ENCODE peak calls at places on chromosome X, in seven cellular contexts. D, A, R, Y, J, W and T are unnamed samples.

GRCh38 chrX:24371391-24371972 is 11.0 kb downstream of the SUPT20HL1 start:
- DNase-seq in Y (peak), R (peak), W (peak), D (peak), A (no peak), J (peak), T (peak)

GRCh38 chrX:40097101-40097491 is 662 bp downstream of the BCOR start:
- DNase-seq in W (no peak), A (no peak), J (peak), D (no peak), Y (peak), R (no peak), T (no peak)

GRCh38 chrX:70554081-70554480 is 109.4 kb downstream of the DLG3 start:
- DNase-seq in Y (no peak), J (no peak), R (peak), W (no peak), A (no peak), D (no peak), T (no peak)

GRCh38 chrX:19746919-19747671 is 140.3 kb downstream of the SH3KBP1 start:
- DNase-seq in Y (no peak), R (no peak), W (no peak), J (no peak), A (no peak), D (no peak), T (no peak)

GRCh38 chrX:74464722-74465121 is 43.4 kb downstream of the SLC16A2 start:
- DNase-seq in A (no peak), J (no peak), W (no peak), R (no peak), D (no peak), Y (no peak), T (no peak)

GRCh38 chrX:2714551-2714950 is 23.5 kb downstream of the CD99 start:
- DNase-seq in R (no peak), D (no peak), W (no peak), Y (no peak), A (no peak), J (no peak), T (no peak)

GRCh38 chrX:118221257-118221656 is 104.6 kb upstream of the KLHL13 start:
- DNase-seq in J (no peak), W (no peak), D (no peak), A (no peak), Y (no peak), R (no peak), T (peak)

GRCh38 chrX:9207142-9207541 is 173.2 kb upstream of the FAM9B start:
- DNase-seq in A (no peak), J (no peak), Y (no peak), W (no peak), R (no peak), D (no peak), T (no peak)

GRCh38 chrX:154738013-154738738 is 12.7 kb downstream of the GAB3 start:
- DNase-seq in Y (peak), A (no peak), W (no peak), R (no peak), J (no peak), D (no peak), T (no peak)

GRCh38 chrX:76172325-76172887 is 456 bp upstream of the PBDC1 start:
- DNase-seq in Y (no peak), D (no peak), R (no peak), A (no peak), W (no peak), J (no peak), T (no peak)